ENCODE peak calls at places on chromosomes 13 and 19, in six cellular contexts. L, H, D, S, Y and E are unnamed samples.

GRCh38 chr19:35357867-35358573 is at the start of gene FFAR3:
- DNase-seq in Y (no peak), L (no peak), S (peak; percentile 35), H (no peak), D (no peak), E (peak; percentile 79)

GRCh38 chr19:30710721-30711120 is 338.5 kb downstream of the ZNF536 start:
- DNase-seq in S (no peak), L (no peak), H (no peak), Y (no peak), D (no peak), E (no peak)

GRCh38 chr19:3782330-3782729 is 3.9 kb downstream of the MATK start:
- DNase-seq in D (no peak), H (no peak), S (no peak), L (no peak), Y (no peak), E (no peak)

GRCh38 chr19:6273701-6274601 is 5.8 kb downstream of the MLLT1 start:
- DNase-seq in L (peak; percentile 63), Y (no peak), D (peak; percentile 89), S (no peak), H (peak; percentile 74), E (peak; percentile 86)

GRCh38 chr13:25686831-25687495 is 315.2 kb downstream of the ATP8A2 start:
- DNase-seq in Y (no peak), L (no peak), D (no peak), H (no peak), S (no peak), E (no peak)

GRCh38 chr13:113584870-113585671 is 518 bp downstream of the TFDP1 start:
- DNase-seq in D (no peak), S (peak; percentile 50), L (peak; percentile 52), H (peak; percentile 77), Y (no peak), E (no peak)

GRCh38 chr13:35995136-35995535 is 136.0 kb downstream of the DCLK1 start:
- DNase-seq in H (no peak), Y (no peak), L (no peak), S (no peak), D (no peak), E (no peak)

GRCh38 chr13:91406619-91407018 is 8.2 kb downstream of the GPC5 start:
- DNase-seq in H (peak; percentile 21), D (peak; percentile 79), Y (no peak), L (peak; percentile 83), S (peak; percentile 63), E (peak; percentile 45)

GRCh38 chr19:15248648-15249559 is 16.7 kb upstream of the EPHX3 start:
- DNase-seq in L (no peak), Y (no peak), D (no peak), H (no peak), S (no peak), E (no peak)

GRCh38 chr13:101977475-101977874 is 424.4 kb downstream of the FGF14 start:
- DNase-seq in H (peak; percentile 9), S (no peak), Y (no peak), D (no peak), L (no peak), E (no peak)

GRCh38 chr13:30884543-30884942 is 21.5 kb upstream of the MEDAG start:
- DNase-seq in S (no peak), L (no peak), D (no peak), H (no peak), Y (no peak), E (no peak)

GRCh38 chr19:12139309-12139708 is 841 bp downstream of the ZNF20 start:
- DNase-seq in L (no peak), Y (no peak), S (no peak), H (no peak), D (no peak), E (no peak)

GRCh38 chr19:17246681-17247425 is 1.1 kb upstream of the NR2F6 start:
- DNase-seq in H (peak; percentile 88), Y (no peak), L (no peak), D (peak; percentile 80), S (peak; percentile 79), E (no peak)

GRCh38 chr13:97653741-97654140 is 219.8 kb downstream of the RAP2A start:
- DNase-seq in H (no peak), L (no peak), S (no peak), Y (no peak), D (no peak), E (no peak)

GRCh38 chr13:77337159-77337558 is 10.3 kb upstream of the MYCBP2 start:
- DNase-seq in S (no peak), L (no peak), H (no peak), D (no peak), Y (no peak), E (no peak)

GRCh38 chr19:8096071-8096470 is 43.5 kb downstream of the CCL25 start:
- DNase-seq in D (no peak), Y (no peak), H (no peak), L (no peak), S (no peak), E (no peak)

GRCh38 chr13:29571876-29572570 is 23.5 kb downstream of the SLC7A1 start:
- DNase-seq in L (no peak), H (no peak), D (peak; percentile 86), Y (no peak), S (no peak), E (no peak)

GRCh38 chr13:53198017-53198416 is 169.4 kb downstream of the OLFM4 start:
- DNase-seq in S (no peak), D (no peak), L (no peak), H (peak; percentile 57), Y (no peak), E (no peak)

GRCh38 chr19:50497030-50497420 is 14.0 kb downstream of the JOSD2 start:
- DNase-seq in L (no peak), Y (no peak), D (no peak), H (no peak), S (no peak), E (no peak)

GRCh38 chr13:26208292-26208691 is 13.8 kb downstream of the RNF6 start:
- DNase-seq in H (no peak), D (no peak), L (no peak), Y (no peak), S (no peak), E (no peak)

GRCh38 chr19:1591421-1592022 is 1.1 kb downstream of the MBD3 start:
- DNase-seq in S (no peak), D (no peak), L (no peak), H (peak; percentile 57), Y (no peak), E (no peak)

GRCh38 chr19:40923934-40924391 is 41.9 kb upstream of the CYP2A7 start:
- DNase-seq in L (no peak), D (no peak), Y (no peak), H (no peak), S (no peak), E (no peak)

GRCh38 chr19:5086725-5087439 is 118.0 kb downstream of the KDM4B start:
- DNase-seq in S (peak; percentile 79), D (no peak), H (peak; percentile 58), Y (no peak), L (no peak), E (no peak)

GRCh38 chr19:32392946-32393345 is 12.6 kb upstream of the DPY19L3 start:
- DNase-seq in D (no peak), Y (no peak), S (no peak), L (no peak), H (no peak), E (no peak)

GRCh38 chr13:23979361-23980159 is 82.3 kb upstream of the C1QTNF9B start:
- DNase-seq in Y (no peak), S (peak; percentile 76), H (peak; percentile 85), L (no peak), D (peak; percentile 6), E (peak; percentile 32)

DNA sequence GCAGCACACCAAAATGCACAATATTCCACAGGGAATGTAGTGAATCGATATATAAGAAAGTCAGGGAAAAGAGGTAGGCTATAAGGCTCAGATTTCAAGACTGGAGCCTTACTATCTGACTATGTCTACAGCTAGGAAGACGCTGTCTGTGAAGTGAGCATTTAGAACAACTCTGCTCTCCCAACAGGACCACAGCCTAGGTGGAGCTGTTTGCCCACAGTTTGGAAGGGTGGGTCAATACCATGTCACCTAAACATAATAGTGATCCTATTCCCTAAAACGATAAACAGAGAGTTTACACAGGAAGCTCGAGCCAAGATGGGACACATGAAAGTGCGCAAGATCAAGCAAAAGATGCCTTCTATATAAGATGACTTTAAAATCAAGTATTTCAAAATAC is 2486.0 kb upstream of the PCDH20 start:
- DNase-seq in S (no peak), D (peak; percentile 8), H (no peak), Y (no peak), L (no peak), E (no peak)
- TF ChIP-seq GABPA in S (no peak), D (no peak), H (no peak), Y (no peak), L (no peak), E (no peak)

GRCh38 chr13:49184621-49185020 is 35.5 kb upstream of the MLNR start:
- DNase-seq in L (no peak), D (no peak), H (no peak), S (no peak), Y (no peak), E (no peak)
- H3K27ac ChIP-seq in L (no peak overlapping the region), D (no peak overlapping the region), H (no peak overlapping the region), S (no peak overlapping the region), Y (no peak overlapping the region), E (no peak overlapping the region)

DNA sequence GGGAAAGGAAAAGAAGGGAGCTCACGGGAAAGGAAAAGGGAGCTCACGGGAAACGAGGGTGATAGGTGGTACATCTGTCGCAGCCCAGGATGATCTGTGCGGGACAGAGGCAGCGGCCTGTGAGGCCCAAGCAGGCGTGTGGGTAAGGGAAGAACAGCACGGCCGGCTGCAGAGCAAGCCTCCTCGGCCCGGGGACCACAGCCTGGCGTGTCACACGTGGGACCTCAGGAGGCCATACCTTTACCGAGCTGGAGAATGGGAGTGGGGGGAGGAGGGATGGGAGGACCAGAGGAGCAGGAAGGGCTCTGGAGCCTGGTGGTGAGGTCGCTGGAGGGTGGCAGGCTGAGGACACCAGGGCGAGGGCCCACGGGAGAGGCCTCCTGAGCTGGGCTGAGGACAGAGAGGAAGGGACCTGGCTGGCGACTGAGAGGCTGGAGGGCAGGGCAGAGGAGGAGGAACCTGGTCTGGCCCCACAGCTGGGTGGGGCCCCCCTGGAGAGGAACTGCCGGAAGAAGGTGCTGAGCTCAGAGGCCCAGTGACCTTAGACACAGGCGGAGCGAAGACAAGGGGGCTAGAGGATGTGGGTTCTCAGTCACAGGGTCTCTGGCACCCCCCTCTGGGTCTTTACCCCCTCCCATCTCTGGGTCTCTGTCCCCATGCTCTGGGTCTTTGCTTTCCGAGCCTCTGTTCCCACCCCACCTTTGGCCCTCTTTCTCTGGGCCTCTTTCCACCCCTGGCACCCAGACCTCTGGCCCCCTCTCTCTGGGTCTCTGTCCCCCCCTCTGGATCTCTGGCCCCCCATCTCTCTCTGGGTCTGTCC is 2.9 kb upstream of the FTL start:
- DNase-seq in L (peak; percentile 89), D (peak; percentile 81), Y (no peak), S (peak; percentile 62), H (no peak), E (peak; percentile 89)
- TF ChIP-seq GABPA in L (peak; percentile 64), D (peak; percentile 74), Y (no peak), S (no peak), H (no peak), E (no peak)

GRCh38 chr19:51548213-51548651 is 16.8 kb upstream of the SIGLEC6 start:
- DNase-seq in H (no peak), Y (no peak), L (peak; percentile 53), S (no peak), D (no peak), E (no peak)

GRCh38 chr19:51546650-51547396 is 15.4 kb upstream of the SIGLEC6 start:
- DNase-seq in H (no peak), L (peak; percentile 79), Y (no peak), D (no peak), S (no peak), E (peak; percentile 80)

GRCh38 chr19:51548891-51549305 is 17.4 kb upstream of the SIGLEC6 start:
- DNase-seq in L (no peak), Y (no peak), S (no peak), H (no peak), D (no peak), E (no peak)

GRCh38 chr19:51546107-51546649 is 14.7 kb upstream of the SIGLEC6 start:
- DNase-seq in D (no peak), Y (no peak), H (no peak), L (no peak), S (no peak), E (peak; percentile 16)

GRCh38 chr19:51547397-51548212 is 16.1 kb upstream of the SIGLEC6 start:
- DNase-seq in Y (no peak), H (no peak), S (no peak), D (no peak), L (peak; percentile 74), E (no peak)
- H3K27ac ChIP-seq in Y (no peak overlapping the region), H (no peak overlapping the region), S (no peak overlapping the region), D (no peak overlapping the region), L (peak overlapping the region; percentile 100), E (peak overlapping the region; percentile 49)